ENCODE peak calls at places on chromosomes 1 and 21, in six cellular contexts. H, I, P, A, Q and B are unnamed samples.

GRCh38 chr1:165354739-165355138 is 1.8 kb downstream of the LMX1A start:
- DNase-seq in Q (no peak), I (no peak), H (no peak), P (no peak), A (no peak), B (no peak)

GRCh38 chr1:221494670-221495069 is 247.2 kb downstream of the DUSP10 start:
- DNase-seq in Q (no peak), P (no peak), H (no peak), I (no peak), A (no peak), B (no peak)

GRCh38 chr21:36104306-36105300 is 30.3 kb upstream of the CBR3 start:
- DNase-seq in Q (peak), H (no peak), P (no peak), A (no peak), I (no peak), B (no peak)

GRCh38 chr21:41651396-41651795 is 115.5 kb downstream of the RIPK4 start:
- DNase-seq in Q (no peak), P (no peak), A (no peak), I (no peak), H (no peak), B (no peak)

GRCh38 chr1:38693759-38694158 is 165.8 kb downstream of the RRAGC start:
- DNase-seq in H (no peak), P (no peak), A (no peak), I (no peak), Q (no peak), B (no peak)

GRCh38 chr1:177983824-177984528 is 14.1 kb upstream of the SEC16B start:
- DNase-seq in A (peak), I (peak), P (no peak), Q (peak), H (no peak), B (peak)

GRCh38 chr1:218425647-218426342 is 80.7 kb downstream of the TGFB2 start:
- DNase-seq in P (no peak), H (peak), Q (no peak), A (no peak), I (no peak), B (peak)

GRCh38 chr1:11198257-11198656 is 9.1 kb downstream of the ANGPTL7 start:
- DNase-seq in P (no peak), Q (no peak), I (no peak), H (no peak), A (no peak), B (no peak)

GRCh38 chr21:41759214-41759840 is 7.5 kb downstream of the RIPK4 start:
- DNase-seq in I (no peak), Q (no peak), P (no peak), H (no peak), A (no peak), B (no peak)

GRCh38 chr1:235938714-235939487 is 72.2 kb upstream of the LYST start:
- DNase-seq in H (no peak), I (no peak), Q (no peak), P (no peak), A (no peak), B (no peak)

GRCh38 chr1:93820554-93821411 is 58.2 kb downstream of the DNTTIP2 start:
- DNase-seq in A (no peak), P (no peak), Q (peak), I (no peak), H (no peak), B (no peak)

GRCh38 chr1:38213720-38214367 is 167.3 kb upstream of the POU3F1 start:
- DNase-seq in Q (no peak), I (no peak), P (no peak), H (no peak), A (no peak), B (no peak)

GRCh38 chr1:240499012-240499411 is 112.9 kb downstream of the GREM2 start:
- DNase-seq in A (peak), Q (no peak), H (no peak), P (no peak), I (no peak), B (no peak)

GRCh38 chr21:34221331-34222030 is 142.3 kb upstream of the KCNE2 start:
- DNase-seq in H (no peak), P (no peak), I (no peak), Q (no peak), A (no peak), B (no peak)

GRCh38 chr1:121518726-121519041 is 333.9 kb downstream of the SRGAP2C start:
- DNase-seq in A (no peak), I (no peak), P (no peak), Q (no peak), H (no peak), B (no peak)
- H3K4me3 ChIP-seq in A (peak), I (no peak), P (no peak), Q (peak), H (peak), B (peak)

GRCh38 chr1:66535149-66535548 is 1.2 kb downstream of the SGIP1 start:
- DNase-seq in Q (no peak), I (no peak), A (no peak), H (no peak), P (no peak), B (no peak)
- H3K4me3 ChIP-seq in Q (no peak), I (peak), A (peak), H (no peak), P (no peak), B (peak)

DNA sequence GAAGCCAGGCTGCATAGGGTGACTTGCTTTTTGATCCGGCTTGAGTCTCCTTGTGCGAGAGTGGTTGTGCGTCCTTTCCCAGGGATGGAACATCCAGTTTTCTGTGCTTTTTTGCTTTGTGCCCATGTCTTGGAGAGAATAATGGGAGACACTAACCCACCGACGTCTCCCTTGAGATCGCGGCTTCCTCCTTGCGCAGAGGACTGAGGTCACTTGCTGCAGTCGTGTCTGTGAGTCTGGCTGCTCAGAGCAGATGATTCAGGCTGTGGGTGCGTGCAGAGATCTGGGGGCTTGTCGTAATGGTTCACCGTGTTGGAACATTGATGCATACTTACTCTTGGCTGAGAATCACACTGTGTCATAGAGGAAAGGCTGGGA is 164.5 kb upstream of the CACNA1E start:
- DNase-seq in P (no peak), I (no peak), Q (no peak), A (no peak), H (no peak), B (no peak)
- H3K4me3 ChIP-seq in P (no peak), I (no peak), Q (no peak), A (no peak), H (no peak), B (no peak)

DNA sequence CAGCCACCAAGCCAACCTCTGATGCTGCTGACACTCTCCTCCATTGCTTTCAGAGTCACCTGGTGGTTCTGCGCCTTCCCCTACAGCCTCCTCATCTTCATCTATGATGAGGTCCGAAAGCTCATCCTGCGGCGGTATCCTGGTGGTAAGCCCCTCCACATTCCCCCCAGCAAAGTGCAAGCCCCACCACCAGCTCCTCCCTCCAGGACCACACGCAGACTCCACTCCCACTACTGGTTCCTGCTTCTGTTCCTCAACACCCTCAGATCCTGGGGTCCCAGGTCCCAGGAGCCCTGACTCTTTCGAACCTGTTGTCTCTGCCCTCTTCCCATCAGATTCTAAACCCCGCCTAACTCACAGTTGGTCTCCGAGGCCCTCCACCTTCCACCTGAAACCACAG is 11.6 kb upstream of the ATP1A4 start:
- DNase-seq in I (no peak), P (no peak), H (no peak), A (no peak), Q (no peak), B (no peak)
- H3K4me3 ChIP-seq in I (no peak), P (no peak), H (no peak), A (no peak), Q (no peak), B (no peak)

GRCh38 chr1:13754510-13755103 is 54.6 kb downstream of the PRDM2 start:
- DNase-seq in A (no peak), I (no peak), H (no peak), Q (no peak), P (no peak), B (no peak)

GRCh38 chr1:13751458-13751871 is 51.5 kb downstream of the PRDM2 start:
- DNase-seq in I (no peak), A (no peak), Q (no peak), H (no peak), P (no peak), B (no peak)

GRCh38 chr1:13751985-13752384 is 52.0 kb downstream of the PRDM2 start:
- DNase-seq in H (no peak), P (no peak), Q (no peak), A (no peak), I (no peak), B (no peak)

GRCh38 chr1:13754003-13754402 is 54.0 kb downstream of the PRDM2 start:
- DNase-seq in A (no peak), H (no peak), P (no peak), Q (no peak), I (no peak), B (no peak)

GRCh38 chr1:13752852-13753251 is 52.9 kb downstream of the PRDM2 start:
- DNase-seq in A (no peak), P (no peak), I (no peak), Q (no peak), H (no peak), B (no peak)
- H3K4me3 ChIP-seq in A (no peak), P (no peak), I (no peak), Q (no peak), H (no peak), B (no peak)

DNA sequence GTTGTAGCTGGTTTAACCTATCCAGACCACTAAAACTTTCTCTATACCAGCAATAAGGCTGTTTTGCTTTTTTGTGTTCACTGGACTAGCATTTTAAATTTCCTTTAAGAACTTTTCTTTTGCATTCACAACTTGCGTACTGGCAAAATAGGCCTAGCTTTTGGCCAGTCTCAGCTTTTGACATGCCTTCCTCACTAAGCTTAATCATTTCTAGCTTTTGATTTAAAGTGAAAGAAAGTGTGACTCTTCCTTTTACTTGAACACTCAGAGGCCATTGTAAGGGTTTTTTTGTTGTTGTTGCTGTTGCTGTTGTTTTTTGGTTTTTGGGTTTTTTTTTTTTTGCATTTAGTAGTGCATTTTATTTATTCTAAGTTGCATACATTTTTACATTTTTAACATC is 15.2 kb downstream of the RPAP2 start:
- DNase-seq in P (no peak), Q (no peak), H (no peak), A (no peak), I (no peak), B (no peak)
- H3K4me3 ChIP-seq in P (no peak), Q (no peak), H (no peak), A (no peak), I (no peak), B (no peak)

GRCh38 chr1:62794047-62794446 is 10.1 kb downstream of the ATG4C start:
- DNase-seq in I (no peak), P (no peak), H (no peak), Q (no peak), A (no peak), B (no peak)
- H3K4me3 ChIP-seq in I (no peak), P (no peak), H (no peak), Q (no peak), A (no peak), B (no peak)